ENCODE peak calls at places on chromosomes 11 and 22, in four cellular contexts. R is amniotic epithelial cell; L is stimulated activated CD4-positive, alpha-beta T cell treated with anti-CD3 and anti-CD28 coated beads, Interleukin-1b, Interleukin-23, amount 100 ng/mL, for 4 hours; J is HCT116. Z is an unnamed sample.

GRCh38 chr11:112082729-112083128 is 3.8 kb downstream of the TIMM8B start:
- DNase-seq in R (peak; percentile 96), J (no peak), L (no peak), Z (no peak)

GRCh38 chr22:20970939-20971657 is 4.0 kb downstream of the AIFM3 start:
- DNase-seq in L (no peak), J (no peak), R (no peak), Z (peak; percentile 69)

GRCh38 chr11:66317322-66317765 is 500 bp upstream of the CD248 start:
- DNase-seq in J (no peak), L (peak; percentile 14), R (peak; percentile 55), Z (no peak)

GRCh38 chr11:122737951-122738693 is 82.6 kb downstream of the UBASH3B start:
- DNase-seq in R (no peak), L (no peak), J (no peak), Z (peak; percentile 68)

GRCh38 chr22:49627217-49628181 is 200.2 kb downstream of the BRD1 start:
- DNase-seq in R (no peak), J (no peak), L (no peak), Z (peak; percentile 77)

GRCh38 chr11:13391217-13391616 is 71.8 kb downstream of the BTBD10 start:
- DNase-seq in L (no peak), R (no peak), J (no peak), Z (no peak)

GRCh38 chr22:21051145-21051835 is 5.5 kb downstream of the LRRC74B start:
- DNase-seq in R (no peak), L (no peak), J (no peak), Z (no peak)

GRCh38 chr11:84720706-84721402 is 906.3 kb downstream of the DLG2 start:
- DNase-seq in J (no peak), L (no peak), R (no peak), Z (peak; percentile 82)

GRCh38 chr11:41201156-41201555 is 258.3 kb downstream of the LRRC4C start:
- DNase-seq in L (no peak), J (no peak), R (no peak), Z (peak; percentile 55)

GRCh38 chr11:104946907-104947306 is 21.5 kb downstream of the CASP4 start:
- DNase-seq in L (peak; percentile 38), R (peak; percentile 59), J (peak; percentile 35), Z (peak; percentile 19)

GRCh38 chr11:117454564-117454917 is 126.9 kb downstream of the CEP164 start:
- DNase-seq in L (no peak), R (no peak), J (no peak), Z (no peak)

GRCh38 chr11:82045748-82046457 is 687.8 kb downstream of the FAM181B start:
- DNase-seq in L (no peak), J (no peak), R (no peak), Z (no peak)

GRCh38 chr11:1879342-1879940 is 12.3 kb downstream of the PRR33 start:
- DNase-seq in J (no peak), R (no peak), L (no peak), Z (no peak)

GRCh38 chr11:75276696-75277095 is 36.1 kb downstream of the TPBGL start:
- DNase-seq in L (no peak), R (no peak), J (no peak), Z (no peak)